ENCODE peak calls at places on chromosomes 11 and 22, in ten cellular contexts. F is esophagus squamous epithelium; X is activated T-cell treated with anti-CD3 and anti-CD28 coated beads, Interleukin-2, amount 50 U/mL, for 48 hours; N is chondrocyte; Z is stimulated activated CD4-positive, alpha-beta T cell treated with anti-CD3 and anti-CD28 coated beads, Interleukin-1b, Interleukin-23, amount 100 ng/mL, for 48 hours; C is head of caudate nucleus; H is mesenchymal stem cell; E is kidney tubule cell; U is naive thymus-derived CD8-positive, alpha-beta T cell; I is AG20443. A is an unnamed sample.

GRCh38 chr11:111796696-111797095 is 30.5 kb upstream of the PPP2R1B start:
- DNase-seq in F (no peak), X (no peak), N (no peak), Z (no peak), C (no peak), H (no peak), E (no peak), U (no peak), I (no peak), A (no peak)

GRCh38 chr22:46584081-46584903 is 35.9 kb upstream of the GRAMD4 start:
- DNase-seq in F (no peak), X (no peak), N (peak), Z (no peak), C (no peak), H (peak), E (peak), U (no peak), I (peak), A (no peak)

GRCh38 chr22:30922151-30922611 is 46.4 kb downstream of the MORC2 start:
- DNase-seq in F (no peak), X (peak), N (no peak), Z (peak), C (peak), H (no peak), E (peak), U (peak), I (peak), A (peak)

GRCh38 chr11:131668867-131669780 is 298.7 kb downstream of the NTM start:
- DNase-seq in F (no peak), X (peak), N (no peak), Z (peak), C (peak), H (peak), E (peak), U (no peak), I (peak), A (no peak)

GRCh38 chr11:67270256-67271211 is 4.3 kb downstream of the GRK2 start:
- DNase-seq in F (no peak), X (peak), N (peak), Z (no peak), C (peak), H (peak), E (peak), U (no peak), I (no peak), A (no peak)

GRCh38 chr22:41382098-41382578 is 396 bp downstream of the TEF start:
- DNase-seq in F (peak), X (peak), N (no peak), Z (peak), C (peak), H (peak), E (peak), U (peak), I (peak), A (peak)

GRCh38 chr22:20015971-20016733 is 471 bp downstream of the ARVCF start:
- DNase-seq in F (no peak), X (peak), N (no peak), Z (no peak), C (no peak), H (peak), E (peak), U (peak), I (no peak), A (no peak)

GRCh38 chr11:117706322-117706814 is 90.6 kb downstream of the DSCAML1 start:
- DNase-seq in F (no peak), X (no peak), N (no peak), Z (no peak), C (no peak), H (no peak), E (no peak), U (no peak), I (no peak), A (no peak)

GRCh38 chr11:125166347-125166841 is 1.8 kb downstream of the PKNOX2 start:
- DNase-seq in F (no peak), X (no peak), N (no peak), Z (no peak), C (no peak), H (peak), E (peak), U (peak), I (peak), A (no peak)

GRCh38 chr11:93199616-93200015 is 1.8 kb upstream of the SLC36A4 start:
- DNase-seq in F (no peak), X (no peak), N (no peak), Z (no peak), C (no peak), H (no peak), E (no peak), U (no peak), I (no peak), A (no peak)

GRCh38 chr11:120272303-120272702 is 32.4 kb downstream of the POU2F3 start:
- DNase-seq in F (no peak), X (no peak), N (no peak), Z (no peak), C (no peak), H (no peak), E (peak), U (no peak), I (peak), A (no peak)

GRCh38 chr11:62295504-62295903 is 3.4 kb downstream of the SCGB1D4 start:
- DNase-seq in F (no peak), X (no peak), N (no peak), Z (no peak), C (no peak), H (peak), E (peak), U (no peak), I (peak), A (no peak)

GRCh38 chr22:39003165-39003638 is 10.9 kb upstream of the APOBEC3C start:
- DNase-seq in F (no peak), X (peak), N (no peak), Z (peak), C (peak), H (peak), E (peak), U (peak), I (peak), A (peak)

GRCh38 chr22:26333088-26333800 is 95.8 kb upstream of the ASPHD2 start:
- DNase-seq in F (no peak), X (no peak), N (no peak), Z (no peak), C (no peak), H (no peak), E (no peak), U (no peak), I (no peak), A (no peak)

GRCh38 chr11:79466411-79466810 is 25.6 kb upstream of the TENM4 start:
- DNase-seq in F (no peak), X (no peak), N (no peak), Z (no peak), C (no peak), H (peak), E (peak), U (no peak), I (peak), A (no peak)

GRCh38 chr22:45688606-45689080 is 17.0 kb downstream of the ATXN10 start:
- DNase-seq in F (no peak), X (no peak), N (no peak), Z (no peak), C (no peak), H (peak), E (peak), U (no peak), I (peak), A (no peak)

GRCh38 chr11:60900673-60901404 is 5.5 kb downstream of the PRPF19 start:
- DNase-seq in F (no peak), X (peak), N (no peak), Z (no peak), C (no peak), H (no peak), E (no peak), U (no peak), I (no peak), A (no peak)

GRCh38 chr11:74185695-74186094 is 14.6 kb downstream of the PPME1 start:
- DNase-seq in F (no peak), X (no peak), N (no peak), Z (no peak), C (no peak), H (peak), E (peak), U (no peak), I (no peak), A (no peak)

GRCh38 chr22:42934338-42934737 is 77.3 kb upstream of the ARFGAP3 start:
- DNase-seq in F (no peak), X (no peak), N (no peak), Z (no peak), C (no peak), H (no peak), E (no peak), U (no peak), I (no peak), A (no peak)

GRCh38 chr22:47001288-47001687 is 238.8 kb downstream of the TBC1D22A start:
- DNase-seq in F (no peak), X (no peak), N (no peak), Z (no peak), C (no peak), H (no peak), E (no peak), U (no peak), I (no peak), A (no peak)

GRCh38 chr11:9313648-9314290 is 624 bp downstream of the TMEM41B start:
- DNase-seq in F (no peak), X (no peak), N (no peak), Z (no peak), C (peak), H (peak), E (peak), U (no peak), I (peak), A (no peak)

GRCh38 chr11:2778630-2779498 is 79.1 kb upstream of the KCNQ1OT1 start:
- DNase-seq in F (no peak), X (peak), N (peak), Z (no peak), C (peak), H (peak), E (peak), U (no peak), I (peak), A (no peak)

GRCh38 chr11:8224161-8224591 is 39.5 kb downstream of the LMO1 start:
- DNase-seq in F (no peak), X (no peak), N (peak), Z (no peak), C (no peak), H (no peak), E (no peak), U (no peak), I (no peak), A (no peak)

GRCh38 chr22:44574057-44574456 is 76.0 kb upstream of the RTL6 start:
- DNase-seq in F (no peak), X (no peak), N (no peak), Z (no peak), C (peak), H (no peak), E (peak), U (no peak), I (peak), A (no peak)

GRCh38 chr11:76234704-76235232 is 28.5 kb upstream of the WNT11 start:
- DNase-seq in F (no peak), X (peak), N (no peak), Z (no peak), C (peak), H (peak), E (no peak), U (no peak), I (no peak), A (no peak)

GRCh38 chr11:109150603-109151002 is 271.4 kb upstream of the C11orf87 start:
- DNase-seq in F (no peak), X (no peak), N (no peak), Z (no peak), C (no peak), H (peak), E (no peak), U (no peak), I (no peak), A (no peak)

GRCh38 chr11:76605338-76606074 is 65.0 kb downstream of the LRRC32 start:
- DNase-seq in F (no peak), X (no peak), N (no peak), Z (no peak), C (no peak), H (no peak), E (no peak), U (no peak), I (no peak), A (no peak)

A was measured in central memory CD4-positive, alpha-beta T cell.